ENCODE peak calls at places on chromosomes 12 and 14, in eight cellular contexts. One of them, this sample, is unnamed.

GRCh38 chr12:32070370-32070769 is 36.3 kb upstream of the BICD1 start:
- DNase-seq in neural crest cell: no peak
- DNase-seq in thoracic aorta: no peak
- DNase-seq in AG09319: no peak
- DNase-seq in A549: no peak
- DNase-seq in chondrocyte: no peak
- DNase-seq in lower leg skin: no peak
- DNase-seq in fibroblast of villous mesenchyme: peak
- DNase-seq in this sample: no peak

GRCh38 chr12:83198291-83198690 is 511.6 kb downstream of the TMTC2 start:
- DNase-seq in neural crest cell: no peak
- DNase-seq in thoracic aorta: no peak
- DNase-seq in AG09319: no peak
- DNase-seq in A549: no peak
- DNase-seq in chondrocyte: no peak
- DNase-seq in lower leg skin: no peak
- DNase-seq in fibroblast of villous mesenchyme: no peak
- DNase-seq in this sample: no peak

GRCh38 chr12:54890339-54890738 is 36.0 kb downstream of the MUCL1 start:
- DNase-seq in neural crest cell: no peak
- DNase-seq in thoracic aorta: no peak
- DNase-seq in AG09319: no peak
- DNase-seq in A549: no peak
- DNase-seq in chondrocyte: no peak
- DNase-seq in lower leg skin: no peak
- DNase-seq in fibroblast of villous mesenchyme: no peak
- DNase-seq in this sample: no peak

GRCh38 chr14:89618821-89619551 is 202.0 kb upstream of the FOXN3 start:
- DNase-seq in neural crest cell: peak
- DNase-seq in thoracic aorta: no peak
- DNase-seq in AG09319: no peak
- DNase-seq in A549: peak
- DNase-seq in chondrocyte: no peak
- DNase-seq in lower leg skin: peak
- DNase-seq in fibroblast of villous mesenchyme: peak
- DNase-seq in this sample: peak

GRCh38 chr14:34403646-34404045 is 58.4 kb downstream of the SPTSSA start:
- DNase-seq in neural crest cell: no peak
- DNase-seq in thoracic aorta: no peak
- DNase-seq in AG09319: no peak
- DNase-seq in A549: no peak
- DNase-seq in chondrocyte: no peak
- DNase-seq in lower leg skin: no peak
- DNase-seq in fibroblast of villous mesenchyme: peak
- DNase-seq in this sample: no peak

GRCh38 chr12:12425616-12426015 is 68.7 kb downstream of the BORCS5 start:
- DNase-seq in neural crest cell: no peak
- DNase-seq in thoracic aorta: no peak
- DNase-seq in AG09319: no peak
- DNase-seq in A549: no peak
- DNase-seq in chondrocyte: no peak
- DNase-seq in lower leg skin: no peak
- DNase-seq in fibroblast of villous mesenchyme: no peak
- DNase-seq in this sample: no peak

GRCh38 chr12:98696036-98696646 is 51.1 kb downstream of the APAF1 start:
- DNase-seq in neural crest cell: no peak
- DNase-seq in thoracic aorta: no peak
- DNase-seq in AG09319: no peak
- DNase-seq in A549: no peak
- DNase-seq in chondrocyte: no peak
- DNase-seq in lower leg skin: no peak
- DNase-seq in fibroblast of villous mesenchyme: peak
- DNase-seq in this sample: no peak

GRCh38 chr14:56490379-56490778 is 89.2 kb upstream of the TMEM260 start:
- DNase-seq in neural crest cell: no peak
- DNase-seq in thoracic aorta: no peak
- DNase-seq in AG09319: peak
- DNase-seq in A549: peak
- DNase-seq in chondrocyte: no peak
- DNase-seq in lower leg skin: no peak
- DNase-seq in fibroblast of villous mesenchyme: peak
- DNase-seq in this sample: no peak

GRCh38 chr12:6627598-6627997 is 8.2 kb downstream of the LPAR5 start:
- DNase-seq in neural crest cell: no peak
- DNase-seq in thoracic aorta: no peak
- DNase-seq in AG09319: no peak
- DNase-seq in A549: no peak
- DNase-seq in chondrocyte: no peak
- DNase-seq in lower leg skin: no peak
- DNase-seq in fibroblast of villous mesenchyme: no peak
- DNase-seq in this sample: no peak

GRCh38 chr12:120215357-120215735 is 14.4 kb upstream of the RPLP0 start:
- DNase-seq in neural crest cell: no peak
- DNase-seq in thoracic aorta: no peak
- DNase-seq in AG09319: no peak
- DNase-seq in A549: no peak
- DNase-seq in chondrocyte: no peak
- DNase-seq in lower leg skin: no peak
- DNase-seq in fibroblast of villous mesenchyme: no peak
- DNase-seq in this sample: no peak

GRCh38 chr14:23383041-23383440 is 6.2 kb downstream of the CMTM5 start:
- DNase-seq in neural crest cell: no peak
- DNase-seq in thoracic aorta: no peak
- DNase-seq in AG09319: no peak
- DNase-seq in A549: no peak
- DNase-seq in chondrocyte: no peak
- DNase-seq in lower leg skin: no peak
- DNase-seq in fibroblast of villous mesenchyme: no peak
- DNase-seq in this sample: no peak

GRCh38 chr12:97151481-97151880 is 244.4 kb downstream of the NEDD1 start:
- DNase-seq in neural crest cell: no peak
- DNase-seq in thoracic aorta: no peak
- DNase-seq in AG09319: no peak
- DNase-seq in A549: no peak
- DNase-seq in chondrocyte: no peak
- DNase-seq in lower leg skin: no peak
- DNase-seq in fibroblast of villous mesenchyme: no peak
- DNase-seq in this sample: no peak

GRCh38 chr14:30331030-30331429 is 227.9 kb upstream of the G2E3 start:
- DNase-seq in neural crest cell: no peak
- DNase-seq in thoracic aorta: no peak
- DNase-seq in AG09319: no peak
- DNase-seq in A549: no peak
- DNase-seq in chondrocyte: no peak
- DNase-seq in lower leg skin: no peak
- DNase-seq in fibroblast of villous mesenchyme: no peak
- DNase-seq in this sample: no peak

GRCh38 chr14:81710232-81710845 is 176.7 kb upstream of the SEL1L start:
- DNase-seq in neural crest cell: peak
- DNase-seq in thoracic aorta: no peak
- DNase-seq in AG09319: no peak
- DNase-seq in A549: peak
- DNase-seq in chondrocyte: no peak
- DNase-seq in lower leg skin: no peak
- DNase-seq in fibroblast of villous mesenchyme: peak
- DNase-seq in this sample: no peak

GRCh38 chr14:92967346-92967926 is 44.5 kb downstream of the CHGA start:
- DNase-seq in neural crest cell: no peak
- DNase-seq in thoracic aorta: no peak
- DNase-seq in AG09319: no peak
- DNase-seq in A549: no peak
- DNase-seq in chondrocyte: no peak
- DNase-seq in lower leg skin: no peak
- DNase-seq in fibroblast of villous mesenchyme: no peak
- DNase-seq in this sample: no peak

GRCh38 chr12:49440031-49440430 is 72.8 kb downstream of the SPATS2 start:
- DNase-seq in neural crest cell: no peak
- DNase-seq in thoracic aorta: no peak
- DNase-seq in AG09319: no peak
- DNase-seq in A549: no peak
- DNase-seq in chondrocyte: no peak
- DNase-seq in lower leg skin: no peak
- DNase-seq in fibroblast of villous mesenchyme: no peak
- DNase-seq in this sample: no peak

GRCh38 chr12:93356214-93356613 is 21.5 kb upstream of the NUDT4 start:
- DNase-seq in neural crest cell: no peak
- DNase-seq in thoracic aorta: no peak
- DNase-seq in AG09319: no peak
- DNase-seq in A549: no peak
- DNase-seq in chondrocyte: no peak
- DNase-seq in lower leg skin: peak
- DNase-seq in fibroblast of villous mesenchyme: no peak
- DNase-seq in this sample: no peak
- TF ChIP-seq CTCF in neural crest cell: no peak
- TF ChIP-seq CTCF in thoracic aorta: no peak
- TF ChIP-seq CTCF in AG09319: no peak
- TF ChIP-seq CTCF in A549: no peak
- TF ChIP-seq CTCF in chondrocyte: no peak
- TF ChIP-seq CTCF in lower leg skin: no peak
- TF ChIP-seq CTCF in fibroblast of villous mesenchyme: no peak
- TF ChIP-seq CTCF in this sample: no peak

DNA sequence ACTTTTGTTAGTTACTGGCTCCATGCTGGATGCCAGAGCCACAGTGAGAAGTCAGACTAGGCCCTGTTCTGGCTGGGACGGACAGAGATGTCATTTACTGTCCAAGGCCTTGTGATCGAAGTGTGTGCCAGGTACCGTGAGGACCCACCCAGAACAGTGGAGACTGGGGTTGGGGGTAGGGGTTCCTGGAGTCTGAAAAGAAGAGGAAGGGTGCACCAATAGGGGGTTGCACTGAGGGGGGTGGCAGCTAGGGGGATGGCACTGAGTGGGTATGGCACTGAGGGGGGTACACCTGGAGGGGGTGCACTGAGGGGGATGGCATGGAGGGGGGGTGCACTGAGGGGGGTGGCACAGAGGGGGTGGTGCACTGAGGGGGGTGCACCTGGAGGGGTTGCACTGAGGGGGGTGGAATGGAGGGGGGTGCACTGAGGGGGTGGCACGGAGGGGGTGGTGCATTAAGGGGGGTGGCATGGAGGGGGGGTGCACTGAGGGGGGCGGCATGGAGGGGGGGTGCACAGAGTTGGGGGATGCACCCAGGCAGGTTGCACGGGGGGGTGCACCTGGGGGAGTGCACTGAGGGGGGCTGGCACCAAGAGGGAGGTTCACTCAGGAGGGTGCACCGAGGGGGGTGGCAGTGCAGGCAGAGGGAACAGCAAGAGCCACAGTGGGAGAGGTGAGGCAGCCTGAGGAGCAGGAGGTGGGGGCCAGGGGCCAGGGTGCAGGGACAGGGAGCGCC is 10.6 kb upstream of the CYP46A1 start:
- DNase-seq in neural crest cell: no peak
- DNase-seq in thoracic aorta: no peak
- DNase-seq in AG09319: no peak
- DNase-seq in A549: no peak
- DNase-seq in chondrocyte: peak
- DNase-seq in lower leg skin: no peak
- DNase-seq in fibroblast of villous mesenchyme: no peak
- DNase-seq in this sample: no peak
- TF ChIP-seq CTCF in neural crest cell: no peak
- TF ChIP-seq CTCF in thoracic aorta: no peak
- TF ChIP-seq CTCF in AG09319: no peak
- TF ChIP-seq CTCF in A549: no peak
- TF ChIP-seq CTCF in chondrocyte: no peak
- TF ChIP-seq CTCF in lower leg skin: no peak
- TF ChIP-seq CTCF in fibroblast of villous mesenchyme: no peak
- TF ChIP-seq CTCF in this sample: no peak

GRCh38 chr12:63070709-63071108 is 80.3 kb downstream of the AVPR1A start:
- DNase-seq in neural crest cell: no peak
- DNase-seq in thoracic aorta: no peak
- DNase-seq in AG09319: no peak
- DNase-seq in A549: no peak
- DNase-seq in chondrocyte: no peak
- DNase-seq in lower leg skin: no peak
- DNase-seq in fibroblast of villous mesenchyme: no peak
- DNase-seq in this sample: no peak

GRCh38 chr12:63066782-63067181 is 84.2 kb downstream of the AVPR1A start:
- DNase-seq in neural crest cell: no peak
- DNase-seq in thoracic aorta: no peak
- DNase-seq in AG09319: no peak
- DNase-seq in A549: no peak
- DNase-seq in chondrocyte: no peak
- DNase-seq in lower leg skin: no peak
- DNase-seq in fibroblast of villous mesenchyme: no peak
- DNase-seq in this sample: no peak

GRCh38 chr12:63069860-63070617 is 81.0 kb downstream of the AVPR1A start:
- DNase-seq in neural crest cell: no peak
- DNase-seq in thoracic aorta: no peak
- DNase-seq in AG09319: no peak
- DNase-seq in A549: no peak
- DNase-seq in chondrocyte: no peak
- DNase-seq in lower leg skin: no peak
- DNase-seq in fibroblast of villous mesenchyme: no peak
- DNase-seq in this sample: no peak

GRCh38 chr12:63066136-63066535 is 84.9 kb downstream of the AVPR1A start:
- DNase-seq in neural crest cell: no peak
- DNase-seq in thoracic aorta: no peak
- DNase-seq in AG09319: no peak
- DNase-seq in A549: no peak
- DNase-seq in chondrocyte: no peak
- DNase-seq in lower leg skin: no peak
- DNase-seq in fibroblast of villous mesenchyme: no peak
- DNase-seq in this sample: no peak

GRCh38 chr12:63068857-63069442 is 82.1 kb downstream of the AVPR1A start:
- DNase-seq in neural crest cell: peak
- DNase-seq in thoracic aorta: no peak
- DNase-seq in AG09319: peak
- DNase-seq in A549: peak
- DNase-seq in chondrocyte: no peak
- DNase-seq in lower leg skin: no peak
- DNase-seq in fibroblast of villous mesenchyme: peak
- DNase-seq in this sample: no peak
- TF ChIP-seq CTCF in neural crest cell: peak
- TF ChIP-seq CTCF in thoracic aorta: peak
- TF ChIP-seq CTCF in AG09319: peak
- TF ChIP-seq CTCF in A549: peak
- TF ChIP-seq CTCF in chondrocyte: peak
- TF ChIP-seq CTCF in lower leg skin: no peak
- TF ChIP-seq CTCF in fibroblast of villous mesenchyme: peak
- TF ChIP-seq CTCF in this sample: peak

DNA sequence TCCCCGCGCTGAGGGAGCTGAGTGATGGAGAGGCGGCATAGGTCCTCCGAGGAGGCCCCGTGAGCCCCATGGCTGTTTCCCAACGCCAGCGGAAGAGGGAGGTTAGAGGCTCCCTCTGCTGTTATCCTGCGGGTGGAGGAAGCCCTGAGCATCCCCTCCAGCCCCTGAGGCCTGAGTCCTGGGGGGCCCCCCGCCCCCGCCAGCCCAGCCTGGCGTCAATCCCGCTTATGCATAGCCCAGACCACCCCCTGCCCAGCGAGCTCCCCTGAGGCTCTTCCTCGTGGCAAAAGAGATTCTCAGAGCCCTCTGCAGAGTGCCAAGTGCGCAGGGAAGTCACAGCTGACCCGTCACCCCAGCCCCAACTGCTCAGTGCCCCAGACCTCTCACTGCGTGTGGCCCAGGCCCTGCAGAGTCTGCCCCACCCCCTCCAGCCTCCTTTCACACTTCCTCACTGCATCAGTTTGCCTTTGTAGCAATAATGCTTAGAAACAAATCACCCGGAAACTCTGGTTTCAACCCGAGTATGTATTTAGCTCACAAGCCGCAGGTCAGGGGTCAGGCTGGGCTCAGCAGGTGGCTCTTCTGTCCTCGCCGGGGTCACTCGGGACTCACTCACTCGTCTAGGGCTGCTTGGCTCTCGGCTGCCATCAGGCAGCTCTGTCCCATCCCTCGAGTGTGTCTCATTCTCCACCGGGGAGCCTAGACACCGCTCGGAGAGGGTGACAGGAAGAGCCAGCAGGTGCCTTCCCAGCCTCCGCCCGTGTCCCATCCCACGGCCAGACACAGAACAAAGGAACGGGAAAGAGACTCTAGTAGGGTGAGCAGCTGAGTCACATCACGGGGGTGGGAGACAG is 44.8 kb upstream of the GALNT9 start:
- DNase-seq in neural crest cell: no peak
- DNase-seq in thoracic aorta: no peak
- DNase-seq in AG09319: no peak
- DNase-seq in A549: no peak
- DNase-seq in chondrocyte: peak
- DNase-seq in lower leg skin: no peak
- DNase-seq in fibroblast of villous mesenchyme: peak
- DNase-seq in this sample: no peak
- TF ChIP-seq CTCF in neural crest cell: no peak
- TF ChIP-seq CTCF in thoracic aorta: no peak
- TF ChIP-seq CTCF in AG09319: no peak
- TF ChIP-seq CTCF in A549: no peak
- TF ChIP-seq CTCF in chondrocyte: peak
- TF ChIP-seq CTCF in lower leg skin: no peak
- TF ChIP-seq CTCF in fibroblast of villous mesenchyme: peak
- TF ChIP-seq CTCF in this sample: no peak